ENCODE peak calls at places on chromosomes 13 and 19, in eight cellular contexts. M is kidney epithelial cell; I is stimulated activated CD8-positive, alpha-beta memory T cell treated with anti-CD3 and anti-CD28 coated beads, Interleukin-2, amount 100 ng/mL, for 1 hour; N is GF-D8; H is RCC 7860; C is brain microvascular endothelial cell; W is cardiac fibroblast; Z is H54. L is an unnamed sample.

GRCh38 chr13:45851171-45851889 is at the start of gene SIAH3:
- DNase-seq in M (no peak), I (no peak), N (no peak), H (no peak), C (peak), W (peak), Z (no peak), L (no peak)

GRCh38 chr19:58330458-58330857 is 3.7 kb downstream of the ZSCAN22 start:
- DNase-seq in M (no peak), I (no peak), N (no peak), H (no peak), C (peak), W (peak), Z (peak), L (peak)

GRCh38 chr19:18107235-18108083 is 9.9 kb downstream of the MAST3 start:
- DNase-seq in M (no peak), I (no peak), N (peak), H (no peak), C (no peak), W (no peak), Z (no peak), L (no peak)

GRCh38 chr19:10431254-10431942 is 11.1 kb downstream of the PDE4A start:
- DNase-seq in M (no peak), I (no peak), N (no peak), H (peak), C (no peak), W (no peak), Z (no peak), L (no peak)

GRCh38 chr19:42272989-42273406 is 3.9 kb downstream of the CIC start:
- DNase-seq in M (no peak), I (no peak), N (no peak), H (no peak), C (no peak), W (no peak), Z (no peak), L (no peak)

GRCh38 chr13:27022571-27023311 is 148.9 kb downstream of the USP12 start:
- DNase-seq in M (no peak), I (no peak), N (no peak), H (peak), C (no peak), W (peak), Z (no peak), L (no peak)

GRCh38 chr13:97274782-97275252 is 52.7 kb downstream of the MBNL2 start:
- DNase-seq in M (no peak), I (no peak), N (no peak), H (peak), C (no peak), W (peak), Z (no peak), L (peak)

GRCh38 chr13:33331962-33332361 is 46.4 kb upstream of the STARD13 start:
- DNase-seq in M (no peak), I (no peak), N (no peak), H (no peak), C (no peak), W (no peak), Z (no peak), L (no peak)

GRCh38 chr19:4375620-4376228 is 24.6 kb downstream of the SH3GL1 start:
- DNase-seq in M (no peak), I (no peak), N (peak), H (peak), C (peak), W (peak), Z (peak), L (peak)

L was measured in AG08395.